ENCODE peak calls at places on chromosomes 2 and 18, in five cellular contexts. B is H1, S is IMR-90, U is mesendoderm, Z is neuronal stem cell. H is an unnamed sample. For H3K36me3, the result is how much of the 10 kb centered on the place peaks cover.

GRCh38 chr2:127419448-127420038 is 1.3 kb downstream of the PROC start:
- DNase-seq in B (no peak), S (no peak), U (no peak), Z (no peak), H (no peak)

GRCh38 chr18:50649821-50650220 is 89.9 kb downstream of the MAPK4 start:
- DNase-seq in S (peak), U (no peak), Z (no peak), B (no peak), H (no peak)

GRCh38 chr2:135974036-135974435 is 11.4 kb downstream of the DARS1 start:
- DNase-seq in B (no peak), S (no peak), U (no peak), Z (no peak), H (no peak)

GRCh38 chr2:48482313-48482712 is 47.6 kb upstream of the STON1 start:
- DNase-seq in B (no peak), Z (no peak), U (no peak), S (peak), H (no peak)

GRCh38 chr18:76359909-76360308 is 135.1 kb downstream of the ZNF516 start:
- DNase-seq in S (no peak), B (no peak), Z (no peak), U (no peak), H (no peak)

GRCh38 chr18:68714707-68715496 is at the start of gene TMX3:
- DNase-seq in S (peak), Z (peak), B (peak), U (peak), H (peak)

GRCh38 chr2:102615620-102616436 is 3.5 kb upstream of the SLC9A2 start:
- DNase-seq in B (no peak), Z (peak), U (peak), S (peak), H (peak)

GRCh38 chr18:45755936-45756335 is 32.0 kb downstream of the SLC14A1 start:
- DNase-seq in Z (no peak), B (no peak), S (peak), U (no peak), H (peak)

GRCh38 chr2:111705711-111706323 is 178.2 kb downstream of the ANAPC1 start:
- DNase-seq in Z (peak), U (peak), B (peak), S (peak), H (peak)

GRCh38 chr18:59056706-59057492 is 82.8 kb upstream of the SEC11C start:
- DNase-seq in Z (peak), U (peak), S (peak), B (peak), H (peak)

GRCh38 chr2:118089015-118089800 is 937 bp downstream of the INSIG2 start:
- DNase-seq in Z (peak), S (peak), U (peak), B (no peak), H (peak)

GRCh38 chr2:72998234-72998651 is 73.3 kb downstream of the SFXN5 start:
- DNase-seq in S (no peak), Z (no peak), U (no peak), B (peak), H (no peak)

GRCh38 chr2:20611077-20611843 is 39.6 kb downstream of the HS1BP3 start:
- DNase-seq in U (peak), S (peak), B (no peak), Z (no peak), H (peak)

GRCh38 chr2:168992026-168992425 is 39.1 kb downstream of the ABCB11 start:
- DNase-seq in U (no peak), Z (no peak), B (no peak), S (peak), H (peak)

GRCh38 chr2:242085941-242086621 is 216.6 kb downstream of the RTP5 start:
- DNase-seq in Z (no peak), S (peak), B (no peak), U (no peak), H (peak)

GRCh38 chr2:1670636-1671035 is 73.7 kb downstream of the PXDN start:
- DNase-seq in U (no peak), B (no peak), S (no peak), Z (no peak), H (no peak)

GRCh38 chr2:230680463-230681195 is 32.0 kb upstream of the CAB39 start:
- DNase-seq in U (no peak), B (no peak), S (peak), Z (no peak), H (no peak)

GRCh38 chr2:137689549-137689948 is 274.7 kb upstream of the HNMT start:
- DNase-seq in U (no peak), S (no peak), B (no peak), Z (no peak), H (peak)

GRCh38 chr2:182548031-182548950 is 121.5 kb upstream of the PDE1A start:
- DNase-seq in U (peak), S (peak), Z (no peak), B (no peak), H (peak)

GRCh38 chr2:39731546-39731945 is 47.5 kb downstream of the THUMPD2 start:
- DNase-seq in S (no peak), U (no peak), B (no peak), Z (no peak), H (no peak)

GRCh38 chr2:24883946-24884345 is 36.1 kb downstream of the ADCY3 start:
- DNase-seq in B (no peak), Z (no peak), S (peak), U (no peak), H (peak)

GRCh38 chr2:95115418-95115817 is 6.2 kb downstream of the MRPS5 start:
- DNase-seq in Z (peak), U (peak), S (peak), B (peak), H (peak)

GRCh38 chr2:71336802-71337201 is 5.2 kb downstream of the ZNF638 start:
- DNase-seq in B (no peak), U (no peak), S (peak), Z (no peak), H (peak)

GRCh38 chr2:127932199-127932877 is 46.6 kb upstream of the AMMECR1L start:
- DNase-seq in B (no peak), Z (no peak), S (peak), U (peak), H (peak)

GRCh38 chr2:99890616-99891259 is 251.7 kb downstream of the AFF3 start:
- DNase-seq in B (no peak), Z (no peak), U (peak), S (no peak), H (no peak)

GRCh38 chr2:165952600-165953210 is 871 bp downstream of the TTC21B start:
- DNase-seq in B (no peak), S (peak), U (peak), Z (no peak), H (peak)

GRCh38 chr2:177598321-177598922 is 205.8 kb downstream of the AGPS start:
- DNase-seq in Z (no peak), S (peak), U (peak), B (no peak), H (peak)

GRCh38 chr2:62456721-62457539 is 49.1 kb downstream of the TMEM17 start:
- DNase-seq in S (peak), B (peak), Z (peak), U (peak), H (peak)

GRCh38 chr2:120878970-120879369 is 143.3 kb downstream of the GLI2 start:
- DNase-seq in U (no peak), B (no peak), Z (peak), S (no peak), H (no peak)

GRCh38 chr2:200828572-200829257 is 17.0 kb downstream of the BZW1 start:
- DNase-seq in Z (no peak), S (no peak), B (no peak), U (no peak), H (no peak)

GRCh38 chr2:190340369-190340768 is 3.0 kb upstream of the INPP1 start:
- DNase-seq in B (peak), U (peak), Z (peak), S (no peak), H (peak)

GRCh38 chr2:136051001-136051724 is 65.7 kb upstream of the DARS1 start:
- DNase-seq in Z (no peak), B (no peak), S (no peak), U (no peak), H (no peak)

GRCh38 chr2:209638346-209638745 is 133.3 kb upstream of the UNC80 start:
- DNase-seq in S (peak), U (no peak), Z (no peak), B (no peak), H (no peak)

GRCh38 chr18:74083071-74083954 is 64.3 kb downstream of the FBXO15 start:
- DNase-seq in Z (no peak), U (no peak), S (no peak), B (no peak), H (no peak)

GRCh38 chr2:8515864-8516533 is 165.9 kb upstream of the ID2 start:
- DNase-seq in Z (no peak), B (no peak), U (no peak), S (no peak), H (no peak)

GRCh38 chr2:9797681-9798556 is 45.4 kb upstream of the TAF1B start:
- DNase-seq in B (no peak), U (no peak), Z (no peak), S (no peak), H (no peak)

GRCh38 chr2:9799729-9800632 is 43.3 kb upstream of the TAF1B start:
- DNase-seq in U (peak), B (peak), Z (peak), S (peak), H (peak)

GRCh38 chr2:9800639-9800974 is 42.7 kb upstream of the TAF1B start:
- DNase-seq in B (no peak), U (no peak), S (no peak), Z (no peak), H (peak)

GRCh38 chr2:9797086-9797485 is 46.2 kb upstream of the TAF1B start:
- DNase-seq in Z (no peak), S (no peak), B (no peak), U (no peak), H (no peak)

GRCh38 chr2:9799011-9799596 is 44.2 kb upstream of the TAF1B start:
- DNase-seq in U (no peak), B (no peak), Z (no peak), S (no peak), H (no peak)
- H3K4ac ChIP-seq in U (no peak), B (no peak), Z (no peak), S (no peak), H (no peak)

DNA sequence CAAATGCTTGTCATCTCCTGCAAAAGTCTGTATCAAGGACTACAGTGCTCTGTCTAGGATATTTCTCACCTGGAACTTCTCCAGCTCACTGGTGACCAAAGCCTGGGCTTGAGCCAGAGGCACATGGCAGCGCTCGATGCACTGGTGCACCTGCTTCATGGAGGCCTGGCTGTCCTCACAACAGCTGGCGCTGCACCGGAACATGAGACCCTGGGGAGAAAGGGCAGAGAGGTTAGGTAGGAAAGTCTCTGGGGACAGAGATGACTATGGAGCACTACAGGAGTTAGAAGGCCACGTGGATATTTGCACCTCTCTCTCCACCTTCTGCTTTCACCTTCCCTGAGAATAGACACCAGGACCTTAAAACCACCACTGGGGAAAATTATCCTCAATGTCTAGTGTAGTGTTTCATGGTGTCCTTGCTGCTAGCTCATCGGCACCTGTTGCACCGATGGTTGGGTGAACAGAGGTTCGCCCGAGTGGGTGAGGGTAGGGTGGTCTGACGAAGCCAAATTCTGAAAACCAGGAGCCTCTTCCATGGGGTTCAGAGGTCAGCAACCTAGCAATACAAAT is 1.0 kb downstream of the FAM136A start:
- DNase-seq in B (no peak), S (no peak), U (no peak), Z (no peak), H (no peak)
- H2BK15ac ChIP-seq in B (no peak), S (no peak), U (no peak), Z (no peak), H (no peak)

DNA sequence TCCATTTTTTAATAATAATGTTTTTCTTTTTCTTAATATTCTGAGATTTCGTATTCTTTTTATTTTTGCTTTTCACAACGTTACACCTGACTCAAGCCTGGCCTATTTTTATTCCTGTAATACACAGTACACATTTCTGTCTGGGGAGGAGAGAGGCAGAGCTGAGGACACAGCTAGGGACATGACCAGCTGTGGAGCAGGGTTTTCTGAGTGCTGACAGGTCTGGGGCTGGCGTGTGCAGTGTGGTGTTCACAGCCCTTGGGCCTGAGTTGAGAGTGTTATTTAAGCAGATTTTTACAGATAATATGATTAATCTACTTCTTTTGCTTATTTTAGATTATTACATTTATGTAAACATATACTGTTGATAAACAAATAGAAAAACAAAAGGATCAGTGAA is 55.9 kb downstream of the ZAP70 start:
- DNase-seq in S (no peak), Z (no peak), U (no peak), B (no peak), H (no peak)
- H3K36me3 ChIP-seq in S (under half), Z (half or more), U (under half), B (under half), H (under half)

GRCh38 chr18:2655153-2655953 is at the start of gene SMCHD1:
- DNase-seq in Z (peak), S (peak), U (peak), B (peak), H (peak)

GRCh38 chr18:2656237-2657042 is 914 bp downstream of the SMCHD1 start:
- DNase-seq in Z (no peak), B (no peak), S (peak), U (peak), H (peak)

GRCh38 chr18:2657788-2658458 is 2.4 kb downstream of the SMCHD1 start:
- DNase-seq in S (peak), B (no peak), Z (no peak), U (peak), H (peak)

GRCh38 chr18:2655954-2656236 is 369 bp downstream of the SMCHD1 start:
- DNase-seq in U (peak), B (no peak), S (no peak), Z (no peak), H (no peak)

DNA sequence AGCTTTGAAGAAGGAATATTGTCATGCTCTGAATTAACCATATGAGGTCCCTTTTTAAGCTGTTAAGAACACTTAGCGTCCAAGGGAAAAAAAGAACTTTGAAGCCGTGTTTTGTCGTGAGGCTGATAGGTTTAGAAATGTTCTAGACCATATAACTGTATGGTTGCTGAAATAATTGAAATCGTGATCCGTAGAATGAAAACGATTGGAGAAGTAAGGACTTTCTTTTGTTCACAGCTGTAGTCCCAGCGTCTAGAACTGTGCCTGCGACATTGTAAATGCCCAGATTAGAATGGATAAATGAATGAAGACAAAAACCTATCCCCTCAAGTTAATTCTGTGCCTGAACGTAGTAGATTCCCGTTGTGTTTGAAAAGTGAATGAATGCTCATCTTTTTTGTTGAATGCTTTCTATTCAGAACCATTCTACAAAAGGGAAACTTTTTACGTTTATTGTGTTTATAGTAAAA is 1.6 kb downstream of the SMCHD1 start:
- DNase-seq in U (no peak), S (no peak), B (no peak), Z (no peak), H (no peak)
- H3K4ac ChIP-seq in U (no peak), S (peak), B (no peak), Z (no peak), H (no peak)

DNA sequence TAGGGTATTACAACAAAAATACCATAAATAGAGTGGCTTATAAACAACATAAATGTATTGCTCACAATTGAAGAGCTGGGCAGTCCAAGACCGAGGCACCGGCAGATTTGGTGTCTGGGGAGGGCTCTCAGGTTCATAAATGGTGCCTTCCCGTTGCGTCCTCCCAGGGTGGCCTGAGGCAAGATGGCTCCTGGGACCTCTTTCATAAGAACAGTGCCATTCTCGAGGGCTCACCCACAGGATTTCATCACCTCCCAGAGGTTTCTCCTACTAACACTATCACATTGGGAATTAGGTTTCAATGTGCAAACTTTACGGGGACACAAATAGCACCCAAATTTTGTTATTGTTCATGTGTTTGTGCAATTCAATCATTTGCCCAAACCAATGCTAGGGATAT is 793.5 kb upstream of the HS6ST1 start:
- DNase-seq in S (no peak), Z (no peak), B (no peak), U (no peak), H (no peak)
- H2BK15ac ChIP-seq in S (no peak), Z (no peak), B (no peak), U (no peak), H (no peak)

DNA sequence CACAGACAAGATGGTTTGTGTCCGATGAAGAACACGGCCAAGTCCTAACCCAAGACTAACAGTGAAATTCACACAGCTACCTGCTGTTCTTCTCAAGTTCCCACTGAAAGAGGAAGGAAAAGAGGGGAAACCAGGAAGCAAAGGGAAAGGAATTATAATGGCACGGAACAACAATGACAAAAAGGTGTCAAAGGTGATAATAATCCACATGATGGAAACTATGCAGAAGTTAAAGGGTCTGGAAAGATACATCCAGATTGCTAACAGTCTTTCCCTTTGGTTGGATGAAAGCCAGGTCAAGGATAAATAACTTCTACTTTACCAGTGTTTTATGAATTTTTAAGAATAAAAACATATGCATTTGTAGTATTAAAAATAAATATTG is 33.9 kb downstream of the NOL10 start:
- DNase-seq in Z (no peak), U (no peak), B (no peak), S (no peak), H (no peak)
- H3K36me3 ChIP-seq in Z (half or more), U (under half), B (under half), S (under half), H (half or more)

GRCh38 chr2:239496700-239497099 is 95.9 kb upstream of the HDAC4 start:
- DNase-seq in Z (no peak), U (peak), S (no peak), B (no peak), H (no peak)
- H3K4ac ChIP-seq in Z (no peak), U (no peak), S (no peak), B (no peak), H (no peak)

DNA sequence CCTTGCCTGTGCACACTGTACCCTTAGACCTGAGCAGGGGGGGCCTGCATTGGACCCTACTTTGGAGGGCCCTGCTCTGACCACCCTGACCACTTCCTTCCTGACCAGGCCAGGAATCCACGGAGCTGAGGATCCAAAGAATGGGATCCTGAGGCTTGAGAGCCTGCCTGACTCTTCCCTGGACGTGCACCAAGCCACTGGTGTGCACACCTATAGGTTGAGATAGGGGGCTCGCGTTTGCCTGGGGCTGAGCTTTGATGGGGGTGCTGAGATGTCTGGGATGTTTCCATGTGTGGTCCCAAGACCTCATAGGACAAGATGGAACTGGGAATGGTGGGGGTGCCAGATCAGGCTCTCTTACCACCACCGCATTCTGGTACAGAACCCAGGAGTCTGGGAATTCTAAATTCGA is 69.6 kb downstream of the TGOLN2 start:
- DNase-seq in Z (no peak), B (no peak), U (no peak), S (no peak), H (no peak)
- H2BK15ac ChIP-seq in Z (no peak), B (peak), U (no peak), S (peak), H (no peak)